ENCODE peak calls at places on chromosomes 12 and 14, in eight cellular contexts. One of them, this sample, is unnamed.

GRCh38 chr12:71045781-71046180 is 112.0 kb downstream of the TSPAN8 start:
- DNase-seq in neuronal stem cell: no peak
- DNase-seq in mesenchymal stem cell: peak
- DNase-seq in neural progenitor cell: no peak
- DNase-seq in GM23338: no peak
- DNase-seq in IMR-90: no peak
- DNase-seq in fibroblast of lung: peak
- DNase-seq in H1: no peak
- DNase-seq in this sample: no peak

GRCh38 chr12:97602315-97602714 is 139.7 kb downstream of the RMST start:
- DNase-seq in IMR-90: no peak
- DNase-seq in neural progenitor cell: no peak
- DNase-seq in neuronal stem cell: no peak
- DNase-seq in GM23338: no peak
- DNase-seq in fibroblast of lung: no peak
- DNase-seq in mesenchymal stem cell: no peak
- DNase-seq in H1: no peak
- DNase-seq in this sample: no peak

GRCh38 chr12:49662998-49663843 is 39.9 kb downstream of the PRPF40B start:
- DNase-seq in neuronal stem cell: no peak
- DNase-seq in GM23338: peak
- DNase-seq in fibroblast of lung: peak
- DNase-seq in neural progenitor cell: no peak
- DNase-seq in H1: no peak
- DNase-seq in IMR-90: peak
- DNase-seq in mesenchymal stem cell: peak
- DNase-seq in this sample: peak

GRCh38 chr14:23623962-23624361 is 12.2 kb upstream of the DHRS2 start:
- DNase-seq in H1: no peak
- DNase-seq in fibroblast of lung: no peak
- DNase-seq in neuronal stem cell: no peak
- DNase-seq in mesenchymal stem cell: no peak
- DNase-seq in GM23338: no peak
- DNase-seq in IMR-90: no peak
- DNase-seq in neural progenitor cell: no peak
- DNase-seq in this sample: no peak

GRCh38 chr12:12305568-12306300 is 38.9 kb upstream of the LRP6 start:
- DNase-seq in H1: no peak
- DNase-seq in fibroblast of lung: peak
- DNase-seq in IMR-90: no peak
- DNase-seq in mesenchymal stem cell: no peak
- DNase-seq in GM23338: no peak
- DNase-seq in neuronal stem cell: no peak
- DNase-seq in neural progenitor cell: no peak
- DNase-seq in this sample: no peak

GRCh38 chr12:81797100-81797499 is 38.0 kb upstream of the PPFIA2 start:
- DNase-seq in H1: no peak
- DNase-seq in mesenchymal stem cell: peak
- DNase-seq in GM23338: peak
- DNase-seq in neuronal stem cell: no peak
- DNase-seq in IMR-90: no peak
- DNase-seq in neural progenitor cell: peak
- DNase-seq in fibroblast of lung: no peak
- DNase-seq in this sample: peak

GRCh38 chr14:22685467-22685866 is 41.3 kb upstream of the OR6J1 start:
- DNase-seq in H1: no peak
- DNase-seq in fibroblast of lung: peak
- DNase-seq in neuronal stem cell: no peak
- DNase-seq in neural progenitor cell: peak
- DNase-seq in IMR-90: no peak
- DNase-seq in mesenchymal stem cell: no peak
- DNase-seq in GM23338: peak
- DNase-seq in this sample: no peak

GRCh38 chr14:78606111-78606510 is 435.9 kb downstream of the NRXN3 start:
- DNase-seq in neuronal stem cell: no peak
- DNase-seq in fibroblast of lung: peak
- DNase-seq in GM23338: no peak
- DNase-seq in mesenchymal stem cell: peak
- DNase-seq in neural progenitor cell: no peak
- DNase-seq in IMR-90: peak
- DNase-seq in H1: no peak
- DNase-seq in this sample: no peak

GRCh38 chr12:96502477-96502876 is 13.1 kb downstream of the CFAP54 start:
- DNase-seq in fibroblast of lung: no peak
- DNase-seq in GM23338: peak
- DNase-seq in neural progenitor cell: no peak
- DNase-seq in H1: no peak
- DNase-seq in mesenchymal stem cell: no peak
- DNase-seq in neuronal stem cell: no peak
- DNase-seq in IMR-90: no peak
- DNase-seq in this sample: no peak

GRCh38 chr14:51657762-51658161 is 6.1 kb downstream of the FRMD6 start:
- DNase-seq in neural progenitor cell: no peak
- DNase-seq in H1: no peak
- DNase-seq in mesenchymal stem cell: peak
- DNase-seq in GM23338: no peak
- DNase-seq in fibroblast of lung: peak
- DNase-seq in IMR-90: peak
- DNase-seq in neuronal stem cell: no peak
- DNase-seq in this sample: no peak

GRCh38 chr12:57459750-57460400 is at the start of gene GLI1:
- DNase-seq in IMR-90: peak
- DNase-seq in H1: no peak
- DNase-seq in fibroblast of lung: no peak
- DNase-seq in GM23338: peak
- DNase-seq in neuronal stem cell: no peak
- DNase-seq in mesenchymal stem cell: no peak
- DNase-seq in neural progenitor cell: peak
- DNase-seq in this sample: no peak

GRCh38 chr12:63928305-63928704 is 83.8 kb downstream of the SRGAP1 start:
- DNase-seq in mesenchymal stem cell: no peak
- DNase-seq in H1: no peak
- DNase-seq in neural progenitor cell: no peak
- DNase-seq in fibroblast of lung: no peak
- DNase-seq in neuronal stem cell: no peak
- DNase-seq in IMR-90: no peak
- DNase-seq in GM23338: no peak
- DNase-seq in this sample: no peak

GRCh38 chr12:105418232-105418631 is 87.7 kb downstream of the C12orf75 start:
- DNase-seq in IMR-90: peak
- DNase-seq in fibroblast of lung: peak
- DNase-seq in H1: no peak
- DNase-seq in neuronal stem cell: no peak
- DNase-seq in GM23338: peak
- DNase-seq in neural progenitor cell: no peak
- DNase-seq in mesenchymal stem cell: peak
- DNase-seq in this sample: no peak

GRCh38 chr12:132294121-132295034 is 35.0 kb downstream of the GALNT9 start:
- DNase-seq in H1: no peak
- DNase-seq in mesenchymal stem cell: no peak
- DNase-seq in neuronal stem cell: no peak
- DNase-seq in fibroblast of lung: no peak
- DNase-seq in IMR-90: no peak
- DNase-seq in neural progenitor cell: no peak
- DNase-seq in GM23338: no peak
- DNase-seq in this sample: no peak

GRCh38 chr12:21881950-21882349 is 59.3 kb downstream of the ABCC9 start:
- DNase-seq in fibroblast of lung: no peak
- DNase-seq in H1: no peak
- DNase-seq in neural progenitor cell: no peak
- DNase-seq in IMR-90: no peak
- DNase-seq in neuronal stem cell: no peak
- DNase-seq in mesenchymal stem cell: no peak
- DNase-seq in GM23338: no peak
- DNase-seq in this sample: no peak

GRCh38 chr12:125256537-125256936 is 191.3 kb downstream of the AACS start:
- DNase-seq in mesenchymal stem cell: no peak
- DNase-seq in neuronal stem cell: no peak
- DNase-seq in IMR-90: no peak
- DNase-seq in H1: no peak
- DNase-seq in GM23338: no peak
- DNase-seq in neural progenitor cell: no peak
- DNase-seq in fibroblast of lung: no peak
- DNase-seq in this sample: no peak

GRCh38 chr12:125249066-125249824 is 184.0 kb downstream of the AACS start:
- DNase-seq in mesenchymal stem cell: no peak
- DNase-seq in neuronal stem cell: no peak
- DNase-seq in fibroblast of lung: no peak
- DNase-seq in IMR-90: no peak
- DNase-seq in GM23338: no peak
- DNase-seq in neural progenitor cell: no peak
- DNase-seq in H1: no peak
- DNase-seq in this sample: peak

GRCh38 chr12:125259525-125259924 is 194.3 kb downstream of the AACS start:
- DNase-seq in GM23338: no peak
- DNase-seq in neuronal stem cell: no peak
- DNase-seq in neural progenitor cell: no peak
- DNase-seq in mesenchymal stem cell: no peak
- DNase-seq in IMR-90: no peak
- DNase-seq in H1: no peak
- DNase-seq in fibroblast of lung: no peak
- DNase-seq in this sample: no peak

GRCh38 chr12:125249932-125250331 is 184.7 kb downstream of the AACS start:
- DNase-seq in neural progenitor cell: no peak
- DNase-seq in neuronal stem cell: no peak
- DNase-seq in fibroblast of lung: no peak
- DNase-seq in H1: no peak
- DNase-seq in mesenchymal stem cell: no peak
- DNase-seq in IMR-90: no peak
- DNase-seq in GM23338: no peak
- DNase-seq in this sample: peak

DNA sequence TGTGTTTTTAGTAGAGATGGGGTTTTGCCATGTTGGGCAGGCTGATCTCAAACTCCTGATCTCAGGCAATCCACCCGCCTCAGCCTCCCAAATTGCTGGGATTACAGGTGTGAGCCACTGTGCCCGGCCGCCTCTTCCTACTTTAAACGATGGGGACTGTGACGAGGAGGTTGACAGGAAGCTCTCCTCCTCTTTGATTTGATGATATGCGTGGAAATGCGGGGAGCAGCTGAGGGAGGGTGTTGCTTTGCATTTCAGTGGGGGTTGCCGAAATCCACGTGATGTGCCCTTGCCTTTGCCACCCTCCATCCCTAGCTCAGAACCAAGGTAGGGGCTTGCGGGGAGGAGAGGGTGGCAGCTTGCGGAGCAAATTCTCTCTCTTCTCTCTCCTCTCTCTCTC is 189.6 kb downstream of the AACS start:
- DNase-seq in H1: no peak
- DNase-seq in fibroblast of lung: no peak
- DNase-seq in IMR-90: no peak
- DNase-seq in GM23338: peak
- DNase-seq in mesenchymal stem cell: no peak
- DNase-seq in neural progenitor cell: no peak
- DNase-seq in neuronal stem cell: no peak
- DNase-seq in this sample: no peak
- H2AFZ ChIP-seq in H1: no peak
- H2AFZ ChIP-seq in fibroblast of lung: no peak
- H2AFZ ChIP-seq in IMR-90: no peak
- H2AFZ ChIP-seq in GM23338: no peak
- H2AFZ ChIP-seq in mesenchymal stem cell: no peak
- H2AFZ ChIP-seq in neural progenitor cell: no peak
- H2AFZ ChIP-seq in neuronal stem cell: no peak
- H2AFZ ChIP-seq in this sample: no peak

GRCh38 chr14:60649815-60650381 is 621 bp upstream of the SIX1 start:
- DNase-seq in GM23338: peak
- DNase-seq in mesenchymal stem cell: no peak
- DNase-seq in neuronal stem cell: peak
- DNase-seq in fibroblast of lung: no peak
- DNase-seq in IMR-90: peak
- DNase-seq in H1: no peak
- DNase-seq in neural progenitor cell: peak
- DNase-seq in this sample: no peak
- H2AFZ ChIP-seq in GM23338: peak
- H2AFZ ChIP-seq in mesenchymal stem cell: no peak
- H2AFZ ChIP-seq in neuronal stem cell: peak
- H2AFZ ChIP-seq in fibroblast of lung: peak
- H2AFZ ChIP-seq in IMR-90: peak
- H2AFZ ChIP-seq in H1: peak
- H2AFZ ChIP-seq in neural progenitor cell: no peak
- H2AFZ ChIP-seq in this sample: no peak

DNA sequence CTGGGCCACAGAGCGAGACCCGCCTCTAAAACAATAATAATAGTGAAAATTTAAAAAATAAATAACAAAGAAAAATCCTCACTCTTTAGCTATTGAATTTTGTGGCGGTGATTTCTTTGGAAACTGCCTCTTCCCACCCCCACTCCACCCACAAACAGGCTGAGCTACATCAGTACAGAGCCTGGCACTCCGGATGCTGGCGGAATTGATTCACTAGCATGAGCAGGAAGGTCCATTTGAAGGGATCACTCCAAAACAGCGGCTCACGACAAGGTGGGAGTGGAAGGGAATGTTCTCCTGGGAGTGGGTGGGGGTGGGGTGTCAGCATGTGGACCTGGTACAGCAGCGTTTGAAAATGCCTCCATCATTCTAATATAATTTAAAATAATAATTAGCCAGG is 26.1 kb downstream of the CCDC177 start:
- DNase-seq in neuronal stem cell: no peak
- DNase-seq in neural progenitor cell: no peak
- DNase-seq in IMR-90: no peak
- DNase-seq in mesenchymal stem cell: no peak
- DNase-seq in fibroblast of lung: no peak
- DNase-seq in H1: no peak
- DNase-seq in GM23338: no peak
- DNase-seq in this sample: no peak
- H2AFZ ChIP-seq in neuronal stem cell: no peak
- H2AFZ ChIP-seq in neural progenitor cell: no peak
- H2AFZ ChIP-seq in IMR-90: no peak
- H2AFZ ChIP-seq in mesenchymal stem cell: no peak
- H2AFZ ChIP-seq in fibroblast of lung: no peak
- H2AFZ ChIP-seq in H1: no peak
- H2AFZ ChIP-seq in GM23338: no peak
- H2AFZ ChIP-seq in this sample: no peak

GRCh38 chr14:90487031-90487430 is 90.2 kb downstream of the CALM1 start:
- DNase-seq in fibroblast of lung: peak
- DNase-seq in IMR-90: no peak
- DNase-seq in neural progenitor cell: no peak
- DNase-seq in neuronal stem cell: no peak
- DNase-seq in GM23338: peak
- DNase-seq in H1: peak
- DNase-seq in mesenchymal stem cell: no peak
- DNase-seq in this sample: no peak

GRCh38 chr14:90483117-90483516 is 86.3 kb downstream of the CALM1 start:
- DNase-seq in IMR-90: no peak
- DNase-seq in neural progenitor cell: no peak
- DNase-seq in fibroblast of lung: no peak
- DNase-seq in H1: no peak
- DNase-seq in GM23338: no peak
- DNase-seq in neuronal stem cell: no peak
- DNase-seq in mesenchymal stem cell: no peak
- DNase-seq in this sample: no peak

GRCh38 chr14:90487462-90487861 is 90.6 kb downstream of the CALM1 start:
- DNase-seq in GM23338: no peak
- DNase-seq in fibroblast of lung: no peak
- DNase-seq in neuronal stem cell: no peak
- DNase-seq in H1: no peak
- DNase-seq in neural progenitor cell: no peak
- DNase-seq in mesenchymal stem cell: no peak
- DNase-seq in IMR-90: no peak
- DNase-seq in this sample: no peak

GRCh38 chr14:90484291-90484690 is 87.5 kb downstream of the CALM1 start:
- DNase-seq in fibroblast of lung: no peak
- DNase-seq in mesenchymal stem cell: no peak
- DNase-seq in GM23338: no peak
- DNase-seq in neuronal stem cell: no peak
- DNase-seq in neural progenitor cell: no peak
- DNase-seq in IMR-90: no peak
- DNase-seq in H1: no peak
- DNase-seq in this sample: no peak

GRCh38 chr14:90483551-90483950 is 86.7 kb downstream of the CALM1 start:
- DNase-seq in GM23338: peak
- DNase-seq in fibroblast of lung: no peak
- DNase-seq in neuronal stem cell: no peak
- DNase-seq in IMR-90: no peak
- DNase-seq in H1: no peak
- DNase-seq in mesenchymal stem cell: no peak
- DNase-seq in neural progenitor cell: no peak
- DNase-seq in this sample: no peak
- H2AFZ ChIP-seq in GM23338: peak
- H2AFZ ChIP-seq in fibroblast of lung: no peak
- H2AFZ ChIP-seq in neuronal stem cell: peak
- H2AFZ ChIP-seq in IMR-90: no peak
- H2AFZ ChIP-seq in H1: peak
- H2AFZ ChIP-seq in mesenchymal stem cell: no peak
- H2AFZ ChIP-seq in neural progenitor cell: peak
- H2AFZ ChIP-seq in this sample: no peak